ENCODE peak calls at places on chromosomes 12 and 14, in five cellular contexts. One of them, this sample, is unnamed.
A peak's percentile ranks its signal among the peaks of the same experiment; 100 is the strongest.

GRCh38 chr12:121802843-121803698 is 738 bp upstream of the SETD1B start:
- DNase-seq in dorsolateral prefrontal cortex: peak; percentile 93
- DNase-seq in cardiac muscle cell: peak; percentile 97
- DNase-seq in heart right ventricle: peak; percentile 89
- DNase-seq in AG10803: peak; percentile 96
- DNase-seq in this sample: peak; percentile 93

GRCh38 chr14:61396694-61397093 is 75.3 kb downstream of the PRKCH start:
- DNase-seq in AG10803: no peak
- DNase-seq in cardiac muscle cell: no peak
- DNase-seq in dorsolateral prefrontal cortex: no peak
- DNase-seq in heart right ventricle: no peak
- DNase-seq in this sample: no peak

GRCh38 chr14:104473649-104474574 is 105.7 kb upstream of the C14orf180 start:
- DNase-seq in cardiac muscle cell: no peak
- DNase-seq in AG10803: no peak
- DNase-seq in dorsolateral prefrontal cortex: no peak
- DNase-seq in heart right ventricle: no peak
- DNase-seq in this sample: no peak

GRCh38 chr14:96403409-96403808 is 11.5 kb downstream of the AK7 start:
- DNase-seq in AG10803: no peak
- DNase-seq in heart right ventricle: no peak
- DNase-seq in dorsolateral prefrontal cortex: no peak
- DNase-seq in cardiac muscle cell: no peak
- DNase-seq in this sample: no peak

GRCh38 chr14:85380891-85381290 is 149.1 kb upstream of the FLRT2 start:
- DNase-seq in AG10803: peak; percentile 23
- DNase-seq in dorsolateral prefrontal cortex: no peak
- DNase-seq in heart right ventricle: no peak
- DNase-seq in cardiac muscle cell: peak; percentile 5
- DNase-seq in this sample: peak; percentile 4

GRCh38 chr14:69424139-69424923 is 25.8 kb downstream of the SLC39A9 start:
- DNase-seq in heart right ventricle: no peak
- DNase-seq in AG10803: peak; percentile 17
- DNase-seq in cardiac muscle cell: no peak
- DNase-seq in dorsolateral prefrontal cortex: no peak
- DNase-seq in this sample: peak; percentile 34

GRCh38 chr12:102144221-102144620 is 24.2 kb downstream of the PARPBP start:
- DNase-seq in dorsolateral prefrontal cortex: no peak
- DNase-seq in heart right ventricle: no peak
- DNase-seq in AG10803: peak; percentile 2
- DNase-seq in cardiac muscle cell: no peak
- DNase-seq in this sample: no peak

GRCh38 chr14:76293923-76294322 is 82.0 kb upstream of the ESRRB start:
- DNase-seq in cardiac muscle cell: no peak
- DNase-seq in AG10803: no peak
- DNase-seq in dorsolateral prefrontal cortex: no peak
- DNase-seq in heart right ventricle: no peak
- DNase-seq in this sample: no peak

GRCh38 chr12:102950950-102951490 is 6.5 kb upstream of the ASCL1 start:
- DNase-seq in AG10803: no peak
- DNase-seq in dorsolateral prefrontal cortex: no peak
- DNase-seq in cardiac muscle cell: no peak
- DNase-seq in heart right ventricle: no peak
- DNase-seq in this sample: no peak

GRCh38 chr12:116266220-116266619 is 11.3 kb downstream of the MED13L start:
- DNase-seq in dorsolateral prefrontal cortex: no peak
- DNase-seq in cardiac muscle cell: no peak
- DNase-seq in heart right ventricle: no peak
- DNase-seq in AG10803: peak; percentile 22
- DNase-seq in this sample: no peak

GRCh38 chr12:117352883-117353282 is 8.5 kb downstream of the NOS1 start:
- DNase-seq in dorsolateral prefrontal cortex: no peak
- DNase-seq in AG10803: no peak
- DNase-seq in heart right ventricle: no peak
- DNase-seq in cardiac muscle cell: no peak
- DNase-seq in this sample: no peak

GRCh38 chr12:57694459-57695019 is 607 bp downstream of the OS9 start:
- DNase-seq in dorsolateral prefrontal cortex: no peak
- DNase-seq in cardiac muscle cell: peak; percentile 4
- DNase-seq in heart right ventricle: no peak
- DNase-seq in AG10803: no peak
- DNase-seq in this sample: peak; percentile 2

GRCh38 chr12:11545438-11546330 is 103.8 kb upstream of the ETV6 start:
- DNase-seq in heart right ventricle: no peak
- DNase-seq in cardiac muscle cell: peak; percentile 69
- DNase-seq in AG10803: no peak
- DNase-seq in dorsolateral prefrontal cortex: no peak
- DNase-seq in this sample: no peak

GRCh38 chr14:54570651-54571415 is 3.9 kb downstream of the SAMD4A start:
- DNase-seq in dorsolateral prefrontal cortex: no peak
- DNase-seq in heart right ventricle: no peak
- DNase-seq in AG10803: peak; percentile 91
- DNase-seq in cardiac muscle cell: peak; percentile 68
- DNase-seq in this sample: peak; percentile 92

GRCh38 chr14:77470192-77470870 is 12.4 kb downstream of the AHSA1 start:
- DNase-seq in cardiac muscle cell: no peak
- DNase-seq in dorsolateral prefrontal cortex: no peak
- DNase-seq in heart right ventricle: no peak
- DNase-seq in AG10803: no peak
- DNase-seq in this sample: no peak

GRCh38 chr14:23831591-23831990 is 122.0 kb upstream of the DHRS4 start:
- DNase-seq in heart right ventricle: no peak
- DNase-seq in AG10803: no peak
- DNase-seq in dorsolateral prefrontal cortex: no peak
- DNase-seq in cardiac muscle cell: no peak
- DNase-seq in this sample: no peak

GRCh38 chr12:131834798-131835615 is 6.8 kb downstream of the MMP17 start:
- DNase-seq in cardiac muscle cell: no peak
- DNase-seq in heart right ventricle: no peak
- DNase-seq in AG10803: no peak
- DNase-seq in dorsolateral prefrontal cortex: no peak
- DNase-seq in this sample: no peak
- H3K4me3 ChIP-seq in cardiac muscle cell: no peak overlapping the region
- H3K4me3 ChIP-seq in heart right ventricle: no peak overlapping the region
- H3K4me3 ChIP-seq in AG10803: no peak overlapping the region
- H3K4me3 ChIP-seq in dorsolateral prefrontal cortex: no peak overlapping the region
- H3K4me3 ChIP-seq in this sample: no peak overlapping the region

DNA sequence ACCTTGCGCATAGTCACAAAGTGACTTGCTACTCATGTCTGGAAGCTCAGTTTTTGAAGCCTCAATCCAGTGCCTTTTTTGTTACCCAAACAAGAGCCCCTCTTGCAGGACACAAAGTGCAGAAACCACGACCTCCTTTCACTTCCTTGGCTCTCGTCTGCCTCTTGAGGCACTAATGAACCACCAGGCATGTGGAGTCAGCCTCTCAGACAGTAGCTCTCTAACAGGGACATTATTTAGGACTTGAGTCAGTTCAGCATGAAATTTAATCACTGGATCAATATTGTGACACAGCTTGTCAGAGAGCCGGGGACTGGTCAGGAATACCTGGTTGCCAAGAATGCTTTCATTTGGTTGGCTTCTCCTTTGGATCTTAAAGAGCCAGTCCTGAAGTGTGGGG is 46.7 kb downstream of the HSPB8 start:
- DNase-seq in AG10803: no peak
- DNase-seq in cardiac muscle cell: no peak
- DNase-seq in dorsolateral prefrontal cortex: no peak
- DNase-seq in heart right ventricle: no peak
- DNase-seq in this sample: no peak
- TF ChIP-seq CTCF in AG10803: no peak
- TF ChIP-seq CTCF in cardiac muscle cell: no peak
- TF ChIP-seq CTCF in dorsolateral prefrontal cortex: no peak
- TF ChIP-seq CTCF in heart right ventricle: peak; percentile 23
- TF ChIP-seq CTCF in this sample: no peak

GRCh38 chr14:91383439-91383838 is 34.2 kb downstream of the CCDC88C start:
- DNase-seq in AG10803: no peak
- DNase-seq in cardiac muscle cell: no peak
- DNase-seq in heart right ventricle: no peak
- DNase-seq in dorsolateral prefrontal cortex: no peak
- DNase-seq in this sample: no peak

GRCh38 chr14:91381801-91382670 is 35.6 kb downstream of the CCDC88C start:
- DNase-seq in dorsolateral prefrontal cortex: no peak
- DNase-seq in heart right ventricle: no peak
- DNase-seq in cardiac muscle cell: no peak
- DNase-seq in AG10803: no peak
- DNase-seq in this sample: no peak

GRCh38 chr14:91385227-91385626 is 32.4 kb downstream of the CCDC88C start:
- DNase-seq in heart right ventricle: no peak
- DNase-seq in dorsolateral prefrontal cortex: no peak
- DNase-seq in cardiac muscle cell: no peak
- DNase-seq in AG10803: no peak
- DNase-seq in this sample: no peak

GRCh38 chr14:91380610-91381371 is 36.8 kb downstream of the CCDC88C start:
- DNase-seq in heart right ventricle: no peak
- DNase-seq in AG10803: no peak
- DNase-seq in cardiac muscle cell: peak; percentile 93
- DNase-seq in dorsolateral prefrontal cortex: no peak
- DNase-seq in this sample: peak; percentile 21

DNA sequence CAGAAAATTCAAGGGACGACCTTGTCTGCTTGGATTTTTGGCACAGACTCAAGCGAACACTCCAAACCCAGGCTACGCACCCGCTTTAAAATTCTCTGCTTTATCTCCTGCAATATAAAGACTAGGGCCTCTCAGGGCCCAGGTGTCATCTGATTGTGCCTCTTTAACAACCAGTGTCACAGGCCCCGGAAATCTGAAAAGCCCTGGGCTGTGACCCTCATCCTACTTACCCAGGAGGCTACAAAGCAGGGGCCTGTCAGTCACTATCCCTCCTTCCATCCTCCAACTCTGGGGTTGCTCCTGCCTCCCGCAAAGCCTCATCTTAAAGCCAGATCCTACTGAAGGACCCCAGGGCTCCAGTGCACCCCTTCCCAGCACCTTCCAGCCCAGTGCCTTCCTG is 34.9 kb downstream of the CCDC88C start:
- DNase-seq in heart right ventricle: no peak
- DNase-seq in cardiac muscle cell: no peak
- DNase-seq in AG10803: no peak
- DNase-seq in dorsolateral prefrontal cortex: no peak
- DNase-seq in this sample: no peak
- H3K4me3 ChIP-seq in heart right ventricle: no peak overlapping the region
- H3K4me3 ChIP-seq in cardiac muscle cell: no peak overlapping the region
- H3K4me3 ChIP-seq in AG10803: no peak overlapping the region
- H3K4me3 ChIP-seq in dorsolateral prefrontal cortex: no peak overlapping the region
- H3K4me3 ChIP-seq in this sample: no peak overlapping the region

DNA sequence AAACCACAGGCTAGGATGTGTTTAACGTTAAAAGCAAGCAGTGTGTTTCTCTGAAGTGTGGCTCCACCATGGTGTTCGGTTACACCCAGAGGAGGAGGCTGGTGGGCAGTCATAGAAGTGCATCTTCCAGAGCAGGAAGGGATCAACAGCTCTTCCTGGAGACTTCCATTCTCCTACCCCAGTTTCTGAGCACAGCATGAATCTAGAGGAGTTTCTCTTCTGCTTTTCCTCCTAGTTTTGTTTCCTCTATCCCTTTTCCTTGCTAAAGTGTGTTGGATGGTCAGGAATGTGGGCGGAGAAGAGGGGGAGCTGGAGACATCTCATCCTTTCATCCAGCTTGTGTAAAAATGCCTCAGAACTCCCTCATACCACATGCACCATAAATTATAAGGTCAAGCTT is 3.8 kb upstream of the CKAP4 start:
- DNase-seq in cardiac muscle cell: peak; percentile 13
- DNase-seq in heart right ventricle: no peak
- DNase-seq in AG10803: peak; percentile 82
- DNase-seq in dorsolateral prefrontal cortex: no peak
- DNase-seq in this sample: peak; percentile 40
- TF ChIP-seq CTCF in cardiac muscle cell: no peak
- TF ChIP-seq CTCF in heart right ventricle: no peak
- TF ChIP-seq CTCF in AG10803: peak; percentile 23
- TF ChIP-seq CTCF in dorsolateral prefrontal cortex: no peak
- TF ChIP-seq CTCF in this sample: no peak